ENCODE peak calls at places on chromosome 14, in ten cellular contexts. G, H, M, P, E, L, Z, D, N and V are unnamed samples.

GRCh38 chr14:100391182-100391581 is 68.0 kb downstream of the SLC25A47 start:
- DNase-seq in D (no peak), N (no peak), M (no peak), E (no peak), H (no peak), G (no peak), P (no peak), Z (no peak), L (no peak), V (no peak)

GRCh38 chr14:90483551-90483950 is 86.7 kb downstream of the CALM1 start:
- DNase-seq in M (peak), E (no peak), Z (no peak), P (peak), N (no peak), G (no peak), L (peak), D (peak), H (peak), V (peak)

GRCh38 chr14:51914310-51914709 is 53.9 kb downstream of the GNG2 start:
- DNase-seq in H (no peak), Z (no peak), N (no peak), D (no peak), P (no peak), E (no peak), L (no peak), M (no peak), G (no peak), V (no peak)

GRCh38 chr14:91400696-91401095 is 16.9 kb downstream of the CCDC88C start:
- DNase-seq in G (no peak), M (no peak), E (no peak), Z (no peak), P (no peak), H (no peak), L (no peak), N (no peak), D (no peak), V (no peak)

GRCh38 chr14:96084796-96085195 is 45.6 kb downstream of the C14orf132 start:
- DNase-seq in Z (no peak), N (no peak), D (peak), P (no peak), H (peak), L (no peak), G (no peak), M (no peak), E (no peak), V (no peak)

GRCh38 chr14:76309572-76310551 is 66.1 kb upstream of the ESRRB start:
- DNase-seq in H (peak), D (no peak), L (no peak), P (no peak), E (no peak), G (no peak), Z (no peak), N (no peak), M (no peak), V (no peak)

GRCh38 chr14:45893127-45893526 is 640.1 kb upstream of the MIS18BP1 start:
- DNase-seq in H (no peak), G (no peak), E (no peak), N (no peak), Z (no peak), D (no peak), L (no peak), M (no peak), P (no peak), V (no peak)

GRCh38 chr14:52949711-52950409 is 990 bp downstream of the FERMT2 start:
- DNase-seq in D (no peak), L (no peak), P (no peak), G (no peak), N (peak), Z (no peak), H (peak), E (no peak), M (no peak), V (no peak)

GRCh38 chr14:39469094-39469710 is 37.0 kb upstream of the FBXO33 start:
- DNase-seq in L (no peak), M (no peak), E (no peak), D (no peak), Z (peak), H (no peak), G (no peak), N (peak), P (peak), V (no peak)

GRCh38 chr14:89256273-89256672 is 160.8 kb downstream of the FOXN3 start:
- DNase-seq in L (no peak), H (no peak), N (no peak), M (no peak), G (no peak), E (no peak), Z (no peak), D (no peak), P (no peak), V (no peak)

GRCh38 chr14:50804181-50804721 is 26.7 kb downstream of the NIN start:
- DNase-seq in Z (no peak), N (no peak), P (no peak), D (no peak), M (no peak), E (no peak), L (no peak), G (no peak), H (no peak), V (no peak)

GRCh38 chr14:103121846-103122577 is 1.2 kb upstream of the TNFAIP2 start:
- DNase-seq in N (peak), P (no peak), Z (no peak), E (peak), D (peak), M (no peak), G (no peak), L (peak), H (peak), V (peak)

GRCh38 chr14:33515899-33516298 is 435.0 kb downstream of the EGLN3 start:
- DNase-seq in N (no peak), P (no peak), H (no peak), D (no peak), G (no peak), E (no peak), M (no peak), L (no peak), Z (no peak), V (no peak)

GRCh38 chr14:101601603-101602465 is 40.5 kb downstream of the DIO3 start:
- DNase-seq in E (no peak), P (no peak), L (no peak), N (peak), H (no peak), M (no peak), D (no peak), Z (no peak), G (peak), V (no peak)

GRCh38 chr14:102778616-102779351 is 1.5 kb downstream of the TRAF3 start:
- DNase-seq in G (no peak), D (no peak), M (no peak), Z (no peak), P (no peak), H (no peak), L (no peak), E (no peak), N (no peak), V (no peak)

GRCh38 chr14:77302926-77303325 is 17.8 kb downstream of the POMT2 start:
- DNase-seq in P (no peak), G (no peak), N (peak), Z (peak), M (no peak), L (no peak), E (no peak), H (no peak), D (peak), V (peak)

GRCh38 chr14:91230363-91231035 is 14.0 kb downstream of the GPR68 start:
- DNase-seq in D (no peak), G (no peak), Z (no peak), L (no peak), H (no peak), N (no peak), M (no peak), P (no peak), E (no peak), V (no peak)

GRCh38 chr14:95134304-95134933 is 22.9 kb downstream of the DICER1 start:
- DNase-seq in E (no peak), L (no peak), D (no peak), G (no peak), N (no peak), Z (no peak), P (no peak), M (no peak), H (no peak), V (no peak)

GRCh38 chr14:53757732-53758131 is 198.9 kb downstream of the BMP4 start:
- DNase-seq in H (no peak), P (no peak), M (no peak), G (no peak), N (no peak), L (no peak), D (no peak), E (no peak), Z (no peak), V (no peak)

GRCh38 chr14:99077076-99077843 is 194.7 kb downstream of the BCL11B start:
- DNase-seq in M (no peak), G (no peak), D (no peak), L (no peak), P (peak), N (no peak), H (no peak), E (no peak), Z (no peak), V (no peak)

GRCh38 chr14:98931911-98932310 is 340.1 kb downstream of the BCL11B start:
- DNase-seq in N (peak), P (peak), D (no peak), L (no peak), E (no peak), Z (peak), G (peak), M (peak), H (no peak), V (no peak)